ENCODE peak calls at places on chromosomes 16 and 17, in six cellular contexts. E is osteoblast, N is left lung, L is IMR-90, V is MM.1S, Y is GM12878. F is an unnamed sample.

GRCh38 chr17:29973005-29973404 is 31.6 kb downstream of the EFCAB5 start:
- DNase-seq in E (no peak), N (no peak), L (no peak), V (no peak), Y (no peak), F (no peak)

GRCh38 chr16:86668136-86668535 is 89.8 kb downstream of the FOXL1 start:
- DNase-seq in E (no peak), N (no peak), L (peak), V (no peak), Y (no peak), F (no peak)

GRCh38 chr16:26118575-26118974 is 426.8 kb downstream of the HS3ST4 start:
- DNase-seq in E (no peak), N (no peak), L (no peak), V (no peak), Y (no peak), F (no peak)

GRCh38 chr16:27475561-27475960 is 73.6 kb downstream of the IL21R start:
- DNase-seq in E (peak), N (no peak), L (peak), V (no peak), Y (no peak), F (peak)

GRCh38 chr16:78494674-78495073 is 395.2 kb downstream of the WWOX start:
- DNase-seq in E (no peak), N (no peak), L (no peak), V (no peak), Y (no peak), F (no peak)

GRCh38 chr16:13307861-13308260 is 406.5 kb downstream of the SHISA9 start:
- DNase-seq in E (no peak), N (no peak), L (no peak), V (no peak), Y (no peak), F (no peak)

GRCh38 chr17:48155889-48156670 is 48.5 kb downstream of the SNX11 start:
- DNase-seq in E (no peak), N (no peak), L (no peak), V (no peak), Y (no peak), F (no peak)

GRCh38 chr17:7323731-7324437 is 5.3 kb downstream of the NEURL4 start:
- DNase-seq in E (peak), N (peak), L (peak), V (no peak), Y (no peak), F (no peak)

GRCh38 chr16:52077656-52078055 is 469.3 kb downstream of the TOX3 start:
- DNase-seq in E (no peak), N (no peak), L (no peak), V (no peak), Y (no peak), F (no peak)

GRCh38 chr16:11168386-11169065 is 87.5 kb downstream of the SOCS1 start:
- DNase-seq in E (peak), N (peak), L (peak), V (no peak), Y (no peak), F (peak)

GRCh38 chr17:33520404-33521032 is 227.4 kb upstream of the ASIC2 start:
- DNase-seq in E (no peak), N (no peak), L (peak), V (peak), Y (no peak), F (no peak)

GRCh38 chr17:80569936-80570335 is 25.3 kb downstream of the RPTOR start:
- DNase-seq in E (no peak), N (no peak), L (no peak), V (no peak), Y (no peak), F (no peak)

GRCh38 chr16:8859913-8860881 is 8.6 kb downstream of the CARHSP1 start:
- DNase-seq in E (no peak), N (peak), L (peak), V (no peak), Y (no peak), F (peak)

GRCh38 chr16:27374794-27375499 is 27.0 kb upstream of the IL21R start:
- DNase-seq in E (peak), N (no peak), L (peak), V (peak), Y (peak), F (no peak)

GRCh38 chr16:86733526-86734254 is 155.3 kb downstream of the FOXL1 start:
- DNase-seq in E (no peak), N (no peak), L (no peak), V (no peak), Y (no peak), F (no peak)

GRCh38 chr16:65214196-65214595 is 92.3 kb upstream of the CDH11 start:
- DNase-seq in E (no peak), N (no peak), L (peak), V (no peak), Y (no peak), F (no peak)

GRCh38 chr16:53207810-53208752 is 153.3 kb downstream of the CHD9 start:
- DNase-seq in E (peak), N (no peak), L (peak), V (no peak), Y (peak), F (no peak)

GRCh38 chr16:4981473-4981872 is 23.3 kb downstream of the SEC14L5 start:
- DNase-seq in E (no peak), N (peak), L (no peak), V (no peak), Y (no peak), F (peak)

GRCh38 chr17:46020998-46021397 is 21.9 kb downstream of the STH start:
- DNase-seq in E (no peak), N (no peak), L (no peak), V (no peak), Y (no peak), F (no peak)

GRCh38 chr16:68754117-68754792 is 17.2 kb downstream of the CDH1 start:
- DNase-seq in E (no peak), N (no peak), L (no peak), V (no peak), Y (no peak), F (no peak)

GRCh38 chr17:44907696-44908470 is 7.4 kb downstream of the GFAP start:
- DNase-seq in E (peak), N (no peak), L (no peak), V (no peak), Y (no peak), F (peak)

GRCh38 chr17:44906987-44907681 is 7.9 kb upstream of the EFTUD2 start:
- DNase-seq in E (peak), N (no peak), L (peak), V (no peak), Y (no peak), F (peak)

GRCh38 chr17:44904001-44904984 is 5.0 kb upstream of the EFTUD2 start:
- DNase-seq in E (peak), N (no peak), L (no peak), V (no peak), Y (no peak), F (peak)

GRCh38 chr17:44905006-44906000 is 6.1 kb upstream of the EFTUD2 start:
- DNase-seq in E (peak), N (no peak), L (peak), V (no peak), Y (no peak), F (peak)

GRCh38 chr17:44906010-44906646 is 6.9 kb upstream of the EFTUD2 start:
- DNase-seq in E (peak), N (no peak), L (peak), V (no peak), Y (no peak), F (peak)
- TF ChIP-seq CTCF in E (no peak), N (no peak), L (no peak), V (no peak), Y (no peak), F (no peak)

GRCh38 chr17:82600731-82601446 is 47.4 kb downstream of the WDR45B start:
- DNase-seq in E (no peak), N (peak), L (no peak), V (no peak), Y (no peak), F (no peak)
- TF ChIP-seq CTCF in E (no peak), N (no peak), L (no peak), V (no peak), Y (no peak), F (no peak)

DNA sequence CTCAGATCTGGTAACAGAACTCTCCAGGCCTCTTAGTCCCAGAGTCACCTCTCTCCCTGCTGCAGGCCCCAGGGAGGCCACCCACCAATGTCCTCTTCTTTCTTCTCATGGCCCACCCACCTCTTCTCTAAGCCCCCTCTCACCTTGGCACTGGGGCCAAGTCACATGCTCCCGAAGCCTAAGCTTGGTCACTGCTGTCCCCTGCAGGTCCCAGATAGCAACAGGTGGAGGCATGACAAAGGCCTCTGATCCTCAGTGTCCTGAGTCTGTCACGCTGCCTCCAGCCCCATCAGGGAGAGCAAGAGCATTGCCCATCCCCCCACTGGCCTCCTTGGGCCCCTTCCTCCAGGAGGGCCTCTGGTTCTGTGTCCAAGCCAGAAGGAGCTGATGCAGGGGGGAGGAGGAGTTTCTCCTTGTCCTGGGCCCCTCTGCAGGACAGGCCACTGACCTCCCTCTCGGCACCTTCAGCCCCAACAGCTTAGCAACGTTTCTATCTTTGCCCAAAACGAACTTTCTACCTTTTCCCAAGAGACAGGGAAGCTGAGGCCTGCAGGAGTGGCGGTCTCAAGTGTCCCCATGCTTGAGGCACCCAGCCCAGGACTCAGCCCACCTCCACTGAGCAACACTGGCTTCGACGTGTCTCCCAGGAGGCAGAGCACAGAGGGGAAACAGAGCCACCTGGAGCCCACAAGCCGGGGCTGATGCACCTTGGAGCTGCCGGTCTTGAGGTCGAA is 8.6 kb downstream of the P2RX1 start:
- DNase-seq in E (no peak), N (no peak), L (no peak), V (no peak), Y (no peak), F (no peak)
- TF ChIP-seq CTCF in E (peak), N (peak), L (peak), V (peak), Y (peak), F (peak)

DNA sequence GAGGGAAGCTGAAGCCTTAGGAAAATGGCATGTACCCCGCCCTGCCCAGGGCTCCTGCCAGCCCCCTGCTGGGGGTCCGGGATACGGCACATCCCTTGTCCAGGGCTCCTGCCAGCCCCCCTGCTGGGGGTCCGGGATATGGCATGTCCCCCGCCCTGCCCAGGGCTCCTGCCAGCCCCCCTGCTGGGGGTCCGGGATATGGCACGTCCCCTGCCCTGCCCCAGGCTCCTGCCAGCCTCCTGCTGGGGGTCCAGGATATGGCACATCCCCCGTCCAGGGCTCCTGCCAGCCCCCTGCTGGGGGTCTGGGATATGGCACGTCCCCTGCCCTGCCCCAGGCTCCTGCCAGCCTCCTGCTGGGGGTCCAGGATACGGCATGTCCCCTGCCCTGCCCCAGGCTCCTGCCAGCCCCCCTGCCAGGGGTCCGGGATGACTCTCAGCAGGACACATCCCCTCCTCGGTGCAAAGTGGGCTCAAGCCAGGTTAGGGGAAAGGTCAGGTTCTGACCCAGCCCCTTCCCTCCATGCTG is 43.2 kb downstream of the RPH3AL start:
- DNase-seq in E (peak), N (peak), L (no peak), V (no peak), Y (no peak), F (peak)
- TF ChIP-seq CTCF in E (peak), N (peak), L (peak), V (peak), Y (peak), F (peak)

DNA sequence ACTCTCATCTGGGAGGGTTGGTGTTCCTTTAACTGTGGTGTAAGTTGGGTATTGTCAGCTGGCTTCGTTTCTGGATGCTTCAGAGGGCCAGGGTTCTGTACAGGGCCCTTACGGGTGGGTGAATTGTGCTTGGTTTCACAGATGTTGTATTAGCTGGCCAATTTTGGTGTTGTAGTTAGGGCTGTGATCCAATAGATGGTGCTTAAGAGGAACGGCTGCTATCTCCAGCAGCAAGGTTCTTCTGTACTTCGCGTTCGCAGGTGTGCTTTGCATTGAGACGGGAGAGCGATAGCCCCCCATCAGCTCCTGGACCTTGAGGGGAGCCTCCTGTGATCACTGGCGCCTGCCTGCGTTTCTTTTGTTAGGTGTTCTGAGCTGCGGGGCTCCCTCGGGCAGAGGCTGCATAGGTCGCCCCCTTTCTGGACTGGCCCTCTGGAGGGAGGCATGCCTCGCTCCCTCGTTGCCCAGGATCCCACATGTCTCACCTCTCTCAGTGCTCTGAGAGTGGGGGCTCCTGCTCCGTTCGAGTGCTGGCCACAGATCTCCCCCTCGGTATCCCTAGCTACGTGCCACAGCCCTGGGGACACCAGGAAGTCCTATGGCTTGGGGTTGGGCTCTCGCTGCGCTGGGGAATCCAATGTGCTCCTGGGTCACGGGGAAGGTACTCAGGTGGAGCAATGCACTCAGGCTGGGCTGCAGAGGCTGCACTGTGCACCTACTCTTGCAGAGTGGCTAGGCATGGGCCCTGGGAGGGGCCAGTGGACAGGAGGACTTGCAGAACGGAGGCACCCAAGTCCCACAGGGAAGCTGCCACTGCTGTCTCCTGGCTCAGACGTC is 844 bp upstream of the PRDM7 start:
- DNase-seq in E (no peak), N (no peak), L (peak), V (peak), Y (no peak), F (no peak)
- TF ChIP-seq CTCF in E (no peak), N (no peak), L (no peak), V (peak), Y (no peak), F (peak)

GRCh38 chr17:58677204-58677880 is 14.5 kb downstream of the TEX14 start:
- DNase-seq in E (no peak), N (no peak), L (peak), V (no peak), Y (no peak), F (no peak)

GRCh38 chr17:58684003-58684402 is 7.8 kb downstream of the TEX14 start:
- DNase-seq in E (no peak), N (no peak), L (no peak), V (no peak), Y (no peak), F (peak)

GRCh38 chr17:58680038-58680369 is 11.8 kb downstream of the TEX14 start:
- DNase-seq in E (no peak), N (no peak), L (no peak), V (no peak), Y (no peak), F (peak)

DNA sequence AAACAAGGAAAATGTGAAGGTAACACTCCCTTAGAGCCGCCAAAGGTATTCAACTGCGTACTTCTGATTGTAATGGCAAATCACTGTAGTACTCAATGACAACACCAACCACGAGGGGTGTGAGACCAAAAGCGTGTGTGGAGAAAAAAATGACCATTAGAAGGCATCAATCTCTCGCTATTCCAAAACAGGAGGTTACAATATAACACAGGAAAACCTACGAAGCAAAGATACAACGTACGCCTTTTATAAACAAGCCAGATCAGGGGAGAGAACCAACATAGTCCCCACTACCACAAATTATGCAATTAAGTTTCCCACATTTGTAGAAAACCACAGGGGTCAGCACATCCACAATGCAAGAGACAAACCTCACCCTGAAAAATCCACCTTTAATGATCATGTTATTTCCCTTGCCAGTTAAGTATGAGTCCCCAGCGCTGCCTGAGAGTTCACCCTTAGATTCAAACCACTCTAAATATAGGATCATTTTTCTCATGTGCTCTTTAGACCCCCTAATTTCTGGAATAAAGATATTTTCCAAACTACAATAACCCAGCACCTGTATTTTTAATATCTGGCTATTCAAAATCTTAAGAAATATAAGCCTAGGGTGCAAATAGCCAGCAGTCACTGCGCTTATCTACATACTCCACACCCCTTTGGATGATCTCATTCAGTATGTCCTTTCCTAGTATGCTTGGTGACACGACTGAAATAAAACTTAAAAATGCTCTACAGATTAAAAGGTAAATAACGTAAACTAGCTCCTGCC is 12.4 kb downstream of the TEX14 start:
- DNase-seq in E (peak), N (no peak), L (peak), V (no peak), Y (peak), F (no peak)
- TF ChIP-seq CTCF in E (no peak), N (no peak), L (no peak), V (no peak), Y (no peak), F (peak)